ENCODE peak calls at places on chromosomes 11 and 22, in seven cellular contexts. Y is H1, W is GM12892, S is K562, V is HepG2, L is SK-N-SH, Q is GM12878. G is an unnamed sample.

GRCh38 chr11:112470355-112470754 is 209.7 kb upstream of the PLET1 start:
- DNase-seq in L (no peak), V (no peak), Y (no peak), W (no peak), Q (no peak), S (no peak), G (no peak)

GRCh38 chr11:37967635-37968034 is 1369.6 kb upstream of the RAG2 start:
- DNase-seq in Y (no peak), V (no peak), Q (no peak), S (no peak), L (no peak), W (no peak), G (no peak)

GRCh38 chr11:12170501-12170900 is 60.1 kb downstream of the MICAL2 start:
- DNase-seq in S (no peak), W (no peak), V (no peak), L (no peak), Q (no peak), Y (no peak), G (no peak)

GRCh38 chr11:76592025-76592914 is 78.3 kb downstream of the LRRC32 start:
- DNase-seq in W (no peak), S (no peak), Q (no peak), V (no peak), L (no peak), Y (no peak), G (no peak)

GRCh38 chr11:16785520-16786128 is 47.2 kb downstream of the C11orf58 start:
- DNase-seq in L (peak; percentile 84), V (peak; percentile 63), W (peak; percentile 59), Q (peak; percentile 17), Y (peak; percentile 76), S (peak; percentile 78), G (peak; percentile 68)

GRCh38 chr11:112958670-112959069 is 2.5 kb upstream of the NCAM1 start:
- DNase-seq in V (no peak), S (no peak), W (no peak), L (no peak), Y (no peak), Q (no peak), G (no peak)

GRCh38 chr11:76277298-76278175 is 71.2 kb upstream of the WNT11 start:
- DNase-seq in W (no peak), L (no peak), S (no peak), Q (no peak), Y (no peak), V (no peak), G (peak; percentile 43)

GRCh38 chr11:103699216-103699615 is 337.2 kb upstream of the DDI1 start:
- DNase-seq in W (no peak), Y (no peak), S (no peak), L (no peak), Q (no peak), V (no peak), G (no peak)

GRCh38 chr11:130383363-130384168 is 44.8 kb downstream of the ADAMTS8 start:
- DNase-seq in Y (peak; percentile 66), Q (no peak), S (no peak), W (no peak), L (no peak), V (peak; percentile 44), G (no peak)

GRCh38 chr11:34749666-34750659 is 129.1 kb downstream of the EHF start:
- DNase-seq in V (no peak), W (no peak), S (no peak), L (no peak), Q (no peak), Y (no peak), G (no peak)

GRCh38 chr11:74279256-74279655 is 32.2 kb downstream of the P4HA3 start:
- DNase-seq in V (no peak), L (no peak), Q (no peak), S (no peak), Y (no peak), W (no peak), G (no peak)

GRCh38 chr11:99671808-99672409 is 651.2 kb downstream of the CNTN5 start:
- DNase-seq in V (no peak), Q (no peak), S (no peak), L (no peak), Y (no peak), W (no peak), G (no peak)

GRCh38 chr11:95918056-95918455 is 5.9 kb downstream of the MTMR2 start:
- DNase-seq in L (no peak), S (no peak), W (no peak), V (no peak), Y (no peak), Q (no peak), G (no peak)

GRCh38 chr11:94674005-94674491 is 94.1 kb upstream of the AMOTL1 start:
- DNase-seq in Y (peak; percentile 37), V (no peak), S (no peak), Q (no peak), L (no peak), W (no peak), G (no peak)

GRCh38 chr11:12088047-12088481 is 22.3 kb upstream of the MICAL2 start:
- DNase-seq in V (no peak), Y (no peak), S (peak; percentile 34), L (no peak), Q (no peak), W (no peak), G (no peak)

GRCh38 chr11:66464916-66465315 is 1.8 kb upstream of the PELI3 start:
- DNase-seq in Q (no peak), S (no peak), V (no peak), L (no peak), Y (peak; percentile 42), W (no peak), G (no peak)

GRCh38 chr11:44484211-44484610 is 81.3 kb upstream of the CD82 start:
- DNase-seq in S (peak; percentile 40), Y (no peak), W (no peak), L (peak; percentile 68), V (peak; percentile 16), Q (no peak), G (no peak)

GRCh38 chr11:75771646-75772410 is 3.2 kb downstream of the DGAT2 start:
- DNase-seq in Q (no peak), Y (no peak), V (no peak), S (no peak), W (no peak), L (no peak), G (no peak)

GRCh38 chr22:46934172-46934745 is 171.8 kb downstream of the TBC1D22A start:
- DNase-seq in W (no peak), V (no peak), S (peak; percentile 43), Y (no peak), L (no peak), Q (no peak), G (no peak)

GRCh38 chr22:32205974-32206773 is 1.3 kb upstream of the RFPL2 start:
- DNase-seq in Q (no peak), S (no peak), W (no peak), L (peak; percentile 77), V (no peak), Y (peak; percentile 76), G (no peak)

GRCh38 chr11:14411818-14412217 is 52.8 kb upstream of the RRAS2 start:
- DNase-seq in V (no peak), L (no peak), W (no peak), Y (no peak), S (no peak), Q (no peak), G (no peak)

GRCh38 chr11:27040302-27041115 is at the start of gene BBOX1:
- DNase-seq in V (no peak), L (peak; percentile 9), S (no peak), Y (no peak), Q (no peak), W (no peak), G (no peak)

GRCh38 chr11:104036603-104037394 is at the start of gene DDI1:
- DNase-seq in Y (no peak), W (no peak), Q (no peak), V (no peak), S (no peak), L (peak; percentile 32), G (no peak)

GRCh38 chr11:35250631-35251030 is 111.7 kb downstream of the CD44 start:
- DNase-seq in L (no peak), V (no peak), W (no peak), Q (no peak), Y (no peak), S (no peak), G (no peak)

GRCh38 chr11:32221476-32222032 is 130.7 kb downstream of the RCN1 start:
- DNase-seq in Y (no peak), Q (no peak), S (no peak), W (no peak), V (no peak), L (no peak), G (no peak)

GRCh38 chr11:71209656-71210055 is 42.7 kb downstream of the SHANK2 start:
- DNase-seq in Q (no peak), L (no peak), Y (no peak), W (no peak), S (no peak), V (no peak), G (no peak)
- TF ChIP-seq TAF1 in Q (no peak), L (no peak), Y (no peak), W (no peak), S (no peak), V (no peak), G (no peak)

GRCh38 chr22:42670921-42671709 is 21.9 kb upstream of the CYB5R3 start:
- DNase-seq in V (no peak), L (no peak), S (no peak), W (no peak), Q (no peak), Y (no peak), G (no peak)
- TF ChIP-seq POLR2AphosphoS5 in V (no peak), L (no peak), S (no peak), W (no peak), Q (no peak), Y (no peak), G (no peak)

GRCh38 chr11:107496011-107496410 is 38.4 kb upstream of the CWF19L2 start:
- DNase-seq in W (no peak), Q (no peak), L (no peak), S (no peak), V (peak; percentile 21), Y (no peak), G (no peak)
- TF ChIP-seq TAF1 in W (no peak), Q (no peak), L (no peak), S (no peak), V (no peak), Y (no peak), G (no peak)

DNA sequence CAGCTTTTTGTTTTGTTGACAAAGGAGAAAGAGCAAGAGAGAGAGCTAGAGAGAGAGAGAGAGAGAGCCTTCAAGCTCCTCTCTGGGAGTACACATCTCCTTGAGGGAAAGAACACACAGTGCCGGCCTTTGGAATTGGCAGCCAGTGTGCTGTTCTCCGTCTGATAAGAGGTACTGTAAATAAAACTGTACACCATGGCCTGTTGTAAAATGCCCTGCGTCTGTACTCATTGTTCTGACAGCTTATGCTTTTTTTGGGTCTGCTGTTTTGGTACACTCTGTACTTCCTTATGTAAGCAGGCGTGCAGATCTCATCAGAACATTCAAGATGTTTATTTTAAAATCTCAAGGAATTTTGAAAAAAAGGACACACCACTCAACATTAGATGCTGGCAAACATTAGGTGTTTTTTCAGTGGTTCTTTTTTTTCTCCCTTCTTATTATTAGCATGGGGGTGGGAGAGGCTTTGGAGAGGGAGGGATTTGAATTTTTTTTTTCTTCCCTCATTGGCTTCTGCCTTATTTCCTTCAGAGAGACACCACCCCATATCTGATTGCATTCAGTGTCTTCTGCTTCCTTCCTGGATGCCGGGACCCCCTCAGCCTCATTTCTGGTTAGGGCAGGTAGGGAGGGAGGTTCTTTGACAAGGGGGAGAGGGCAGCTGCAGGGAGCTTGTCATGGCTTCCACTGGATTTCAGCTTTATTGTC is 116.8 kb upstream of the NNMT start:
- DNase-seq in V (no peak), Y (no peak), Q (no peak), L (no peak), W (no peak), S (no peak), G (no peak)
- TF ChIP-seq POLR2AphosphoS5 in V (no peak), Y (no peak), Q (no peak), L (no peak), W (no peak), S (no peak), G (no peak)

GRCh38 chr11:1258401-1259075 is 35.7 kb downstream of the MUC5B start:
- DNase-seq in Q (no peak), V (no peak), L (no peak), W (no peak), Y (no peak), S (no peak), G (no peak)
- TF ChIP-seq TAF1 in Q (no peak), V (no peak), L (no peak), W (no peak), Y (no peak), S (no peak), G (no peak)

G was measured in GM12891.